ENCODE peak calls at places on chromosomes 12 and 14, in six cellular contexts. T is T-helper 9 cell, F is NCI-H2171 treated with DMSO at 0.1 percent for 48 hours, M is Kasumi-1, L is caudate nucleus, H is mesothelial cell of epicardium. X is an unnamed sample.

GRCh38 chr12:57452937-57453509 is 2.1 kb upstream of the INHBE start:
- DNase-seq in T (no peak), L (peak), F (peak), H (peak), M (peak), X (no peak)

GRCh38 chr12:124655317-124656213 is 88.2 kb upstream of the NCOR2 start:
- DNase-seq in F (peak), L (peak), H (peak), M (peak), T (no peak), X (no peak)

GRCh38 chr14:53879747-53880146 is 76.9 kb downstream of the BMP4 start:
- DNase-seq in H (no peak), F (no peak), T (no peak), M (no peak), L (no peak), X (no peak)

GRCh38 chr14:33307691-33308369 is 369.2 kb downstream of the NPAS3 start:
- DNase-seq in H (no peak), M (no peak), F (peak), T (no peak), L (peak), X (no peak)

GRCh38 chr12:17588968-17589367 is 501.0 kb downstream of the RERGL start:
- DNase-seq in T (no peak), L (no peak), M (peak), H (no peak), F (no peak), X (no peak)

GRCh38 chr12:73726881-73727280 is 810.8 kb upstream of the ATXN7L3B start:
- DNase-seq in M (no peak), L (no peak), H (no peak), T (no peak), F (no peak), X (no peak)

GRCh38 chr12:66090157-66090556 is 40.4 kb downstream of the LLPH start:
- DNase-seq in H (no peak), F (no peak), L (no peak), T (no peak), M (no peak), X (no peak)

GRCh38 chr12:79618848-79619404 is 71.8 kb downstream of the PAWR start:
- DNase-seq in T (no peak), M (no peak), F (no peak), H (no peak), L (no peak), X (no peak)

GRCh38 chr14:50321009-50321660 is 9.0 kb downstream of the DMAC2L start:
- DNase-seq in T (peak), L (peak), H (peak), F (peak), M (peak), X (peak)

GRCh38 chr12:20624718-20625117 is 70.4 kb upstream of the SLCO1C1 start:
- DNase-seq in L (no peak), F (peak), T (no peak), M (no peak), H (no peak), X (no peak)

GRCh38 chr14:51216602-51217001 is 23.4 kb upstream of the TMX1 start:
- DNase-seq in L (no peak), F (no peak), M (no peak), T (no peak), H (no peak), X (no peak)

GRCh38 chr12:133108150-133108549 is 21.9 kb downstream of the ZNF891 start:
- DNase-seq in M (no peak), F (no peak), L (no peak), H (no peak), T (no peak), X (no peak)

X was measured in germinal center.